ENCODE peak calls at places on chromosome 13, in ten cellular contexts. T is thoracic aorta; R is aorta; O is HL-60; P is kidney; D is CD8-positive, alpha-beta T cell; M is pancreas; U is heart right ventricle; Q is suprapubic skin; Z is ascending aorta. Y is an unnamed sample.

GRCh38 chr13:108226184-108226583 is 8.0 kb downstream of the ABHD13 start:
- DNase-seq in D (no peak), T (no peak), Z (no peak), Q (no peak), R (no peak), M (no peak), O (no peak), P (no peak), U (no peak), Y (no peak)

GRCh38 chr13:68064371-68064770 is 834.2 kb upstream of the PCDH9 start:
- DNase-seq in O (no peak), P (no peak), D (no peak), U (no peak), R (no peak), T (no peak), M (no peak), Q (no peak), Z (no peak), Y (no peak)

GRCh38 chr13:84651288-84651687 is 769.0 kb upstream of the SLITRK1 start:
- DNase-seq in O (no peak), P (no peak), U (peak), Z (no peak), T (no peak), R (no peak), M (no peak), Q (no peak), D (no peak), Y (no peak)

GRCh38 chr13:40624338-40624737 is 42.1 kb downstream of the FOXO1 start:
- DNase-seq in D (no peak), Z (no peak), Q (no peak), R (no peak), P (no peak), T (no peak), U (no peak), M (no peak), O (no peak), Y (no peak)

GRCh38 chr13:106649495-106649894 is 81.6 kb upstream of the ARGLU1 start:
- DNase-seq in D (no peak), Q (no peak), M (no peak), U (no peak), R (no peak), T (no peak), O (no peak), Z (no peak), P (peak), Y (no peak)

GRCh38 chr13:49865174-49865573 is 71.0 kb downstream of the SPRYD7 start:
- DNase-seq in M (no peak), T (no peak), Q (no peak), O (no peak), P (no peak), Z (no peak), U (no peak), D (no peak), R (no peak), Y (no peak)

GRCh38 chr13:111506131-111506530 is 185.7 kb downstream of the TEX29 start:
- DNase-seq in M (no peak), R (no peak), U (no peak), Z (no peak), T (no peak), O (no peak), Q (peak), P (peak), D (no peak), Y (no peak)

GRCh38 chr13:107450931-107451330 is 764.4 kb downstream of the LIG4 start:
- DNase-seq in U (peak), Z (no peak), Q (no peak), M (no peak), R (peak), T (peak), D (no peak), P (peak), O (no peak), Y (no peak)

GRCh38 chr13:33536639-33537425 is 251.3 kb upstream of the STARD13 start:
- DNase-seq in D (no peak), M (no peak), T (no peak), U (no peak), Z (no peak), R (no peak), Q (no peak), O (no peak), P (no peak), Y (no peak)

GRCh38 chr13:39600766-39601165 is 2.2 kb downstream of the LHFPL6 start:
- DNase-seq in P (no peak), Q (no peak), D (no peak), Z (no peak), R (peak), O (no peak), M (no peak), T (peak), U (peak), Y (peak)

GRCh38 chr13:107734891-107735620 is 480.3 kb downstream of the LIG4 start:
- DNase-seq in D (no peak), O (no peak), M (no peak), U (no peak), T (no peak), Q (no peak), P (no peak), R (no peak), Z (no peak), Y (no peak)

GRCh38 chr13:114066956-114067355 is 65.5 kb downstream of the RASA3 start:
- DNase-seq in D (no peak), Z (no peak), M (peak), P (peak), T (no peak), O (no peak), R (no peak), Q (no peak), U (no peak), Y (no peak)

GRCh38 chr13:49620170-49620621 is 8.1 kb upstream of the ARL11 start:
- DNase-seq in M (no peak), Z (no peak), O (no peak), T (no peak), R (no peak), P (no peak), Q (no peak), U (no peak), D (no peak), Y (no peak)

GRCh38 chr13:50485979-50486935 is 357.2 kb downstream of the DLEU7 start:
- DNase-seq in T (no peak), M (no peak), U (no peak), O (no peak), D (no peak), Q (no peak), Z (no peak), P (no peak), R (no peak), Y (no peak)

GRCh38 chr13:41601718-41602445 is 144.5 kb downstream of the RGCC start:
- DNase-seq in D (no peak), O (no peak), Q (no peak), R (no peak), U (no peak), Z (no peak), T (no peak), M (no peak), P (no peak), Y (no peak)

GRCh38 chr13:105960326-105960725 is 575.1 kb downstream of the EFNB2 start:
- DNase-seq in M (no peak), U (no peak), Q (no peak), R (no peak), Z (no peak), D (no peak), O (no peak), T (no peak), P (no peak), Y (no peak)

GRCh38 chr13:94454906-94455305 is 24.6 kb downstream of the DCT start:
- DNase-seq in T (no peak), Z (no peak), Q (no peak), D (no peak), R (no peak), U (no peak), O (no peak), M (no peak), P (no peak), Y (no peak)

GRCh38 chr13:40221460-40222201 is 444.8 kb downstream of the FOXO1 start:
- DNase-seq in Q (no peak), P (no peak), O (no peak), U (no peak), R (no peak), D (no peak), M (no peak), Z (no peak), T (no peak), Y (no peak)

GRCh38 chr13:22897571-22898314 is 283.0 kb upstream of the SGCG start:
- DNase-seq in U (no peak), Q (no peak), T (no peak), Z (no peak), O (no peak), M (peak), P (peak), D (no peak), R (no peak), Y (no peak)

GRCh38 chr13:32883501-32883900 is 132.7 kb upstream of the KL start:
- DNase-seq in M (no peak), T (no peak), R (no peak), Z (no peak), P (no peak), D (no peak), O (no peak), Q (no peak), U (no peak), Y (no peak)

GRCh38 chr13:59776924-59777690 is 386.6 kb downstream of the DIAPH3 start:
- DNase-seq in D (no peak), T (no peak), O (no peak), U (no peak), P (no peak), M (no peak), Z (no peak), R (no peak), Q (no peak), Y (no peak)

GRCh38 chr13:26784704-26785639 is 24.4 kb upstream of the GPR12 start:
- DNase-seq in T (no peak), U (no peak), Q (no peak), Z (no peak), D (no peak), O (no peak), M (no peak), P (no peak), R (no peak), Y (peak)

GRCh38 chr13:20274466-20274865 is 42.3 kb upstream of the GJB6 start:
- DNase-seq in O (no peak), U (no peak), T (no peak), D (no peak), M (no peak), Z (no peak), Q (no peak), R (no peak), P (no peak), Y (no peak)

GRCh38 chr13:114099191-114099590 is 33.2 kb downstream of the RASA3 start:
- DNase-seq in D (no peak), M (peak), U (peak), T (peak), Z (peak), P (peak), R (peak), Q (peak), O (no peak), Y (peak)

GRCh38 chr13:73767747-73768315 is 366.4 kb downstream of the KLF12 start:
- DNase-seq in M (no peak), T (no peak), O (no peak), P (no peak), D (no peak), Z (no peak), Q (no peak), U (no peak), R (no peak), Y (no peak)

GRCh38 chr13:99590519-99591011 is 89.3 kb downstream of the TM9SF2 start:
- DNase-seq in Z (no peak), O (no peak), M (no peak), U (peak), Q (no peak), T (no peak), R (no peak), P (no peak), D (no peak), Y (no peak)

GRCh38 chr13:84127597-84128128 is 245.4 kb upstream of the SLITRK1 start:
- DNase-seq in D (no peak), U (no peak), M (peak), O (no peak), R (peak), Q (no peak), Z (no peak), P (peak), T (no peak), Y (no peak)

GRCh38 chr13:113140677-113141590 is 17.5 kb upstream of the PROZ start:
- DNase-seq in M (peak), Q (no peak), O (no peak), T (no peak), P (peak), Z (no peak), R (peak), U (no peak), D (no peak), Y (peak)

GRCh38 chr13:114061746-114062145 is 70.7 kb downstream of the RASA3 start:
- DNase-seq in R (no peak), U (no peak), M (peak), O (no peak), D (no peak), Z (no peak), Q (no peak), T (no peak), P (no peak), Y (no peak)

GRCh38 chr13:20165417-20166257 is 4.8 kb upstream of the GJA3 start:
- DNase-seq in O (no peak), D (no peak), T (no peak), M (no peak), U (no peak), P (no peak), Q (no peak), Z (no peak), R (no peak), Y (no peak)

GRCh38 chr13:97141564-97142005 is 80.5 kb upstream of the MBNL2 start:
- DNase-seq in U (peak), T (no peak), R (no peak), P (no peak), D (no peak), O (no peak), Z (no peak), Q (no peak), M (no peak), Y (no peak)

GRCh38 chr13:114157869-114158495 is 21.1 kb upstream of the CFAP97D2 start:
- DNase-seq in Z (no peak), D (no peak), T (no peak), M (no peak), Q (no peak), U (no peak), O (no peak), P (peak), R (peak), Y (no peak)

GRCh38 chr13:28819046-28819747 is 942 bp upstream of the MTUS2 start:
- DNase-seq in P (no peak), U (no peak), Z (no peak), R (no peak), M (peak), Q (no peak), O (no peak), T (no peak), D (no peak), Y (no peak)
- H3K4me3 ChIP-seq in P (peak), U (peak), Z (peak), R (peak), M (peak), Q (peak), O (no peak), T (peak), D (no peak), Y (peak)

DNA sequence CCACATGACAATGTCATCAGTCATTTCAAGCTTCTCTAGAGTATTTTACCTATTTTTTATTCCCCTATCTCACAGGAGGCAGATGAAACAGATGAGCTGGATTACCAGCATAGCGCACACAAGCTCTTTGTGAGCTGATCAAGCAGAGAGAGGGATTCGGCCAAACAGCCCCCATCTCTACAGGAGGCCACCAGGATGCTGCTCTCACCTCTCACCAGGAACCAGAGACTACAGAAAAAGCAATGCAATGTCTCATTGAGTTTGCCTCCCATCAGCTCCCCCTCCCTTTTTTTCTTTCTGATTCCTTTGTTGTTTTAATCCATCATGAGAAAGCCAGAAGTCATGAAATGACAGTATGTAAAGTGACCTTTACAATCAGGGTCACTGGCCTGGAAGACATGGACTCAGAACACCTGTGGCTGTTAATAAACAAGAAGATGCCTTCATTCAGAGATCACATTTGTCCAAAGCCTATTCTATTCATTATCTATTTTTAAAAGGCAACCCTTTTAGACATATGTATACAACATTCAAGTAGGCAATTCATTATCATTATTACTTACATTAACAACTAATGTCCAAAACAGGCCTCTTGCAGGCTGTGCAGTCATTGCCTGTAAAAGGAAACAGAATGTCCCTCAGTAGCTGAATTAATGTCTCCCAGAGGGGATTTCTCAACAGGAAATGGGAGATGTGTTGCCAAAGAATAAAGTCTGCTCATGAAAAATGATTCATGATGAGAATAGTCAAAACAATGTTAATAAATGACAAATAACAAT is 656.6 kb downstream of the TBC1D4 start:
- DNase-seq in O (no peak), T (no peak), M (no peak), P (no peak), Z (no peak), Q (no peak), U (peak), D (no peak), R (no peak), Y (no peak)
- H3K27ac ChIP-seq in O (no peak), T (no peak), M (no peak), P (no peak), Z (no peak), Q (no peak), U (peak), D (no peak), R (no peak), Y (no peak)

DNA sequence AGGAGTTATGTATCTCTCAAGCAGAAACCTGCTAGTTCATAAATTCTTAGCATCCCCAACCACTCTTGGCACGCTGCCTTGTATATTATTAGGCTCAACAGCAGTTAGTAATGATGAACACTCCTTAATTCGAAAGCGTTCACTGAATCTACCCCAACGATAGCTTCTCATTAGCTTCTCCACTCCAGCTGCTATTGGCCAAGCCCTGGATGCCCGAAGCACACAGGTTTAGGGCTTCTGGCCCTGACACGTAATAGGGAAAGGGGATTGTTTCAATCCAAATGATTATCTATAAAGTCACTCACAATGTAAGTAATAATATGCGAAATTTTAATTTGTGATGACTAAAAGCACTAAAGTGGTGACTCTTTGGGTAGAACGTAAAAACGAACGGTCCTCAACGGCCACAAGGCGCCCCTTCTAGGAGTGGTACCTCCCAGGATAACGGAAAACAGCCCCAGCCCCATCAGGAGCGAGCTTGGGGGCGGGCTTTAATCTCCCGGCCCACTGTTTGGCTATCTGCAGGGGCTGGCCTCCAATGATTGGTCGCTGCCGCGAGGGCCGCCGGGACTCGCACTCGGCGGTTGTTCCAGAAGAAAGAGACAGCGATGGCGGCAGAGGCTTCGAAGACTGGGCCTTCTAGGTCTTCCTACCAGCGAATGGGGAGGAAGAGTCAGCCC is at the start of gene RNF17:
- DNase-seq in M (no peak), U (no peak), Q (no peak), O (no peak), P (no peak), Z (no peak), T (no peak), R (no peak), D (no peak), Y (no peak)
- H3K4me3 ChIP-seq in M (no peak), U (no peak), Q (no peak), O (no peak), P (no peak), Z (no peak), T (no peak), R (no peak), D (no peak), Y (no peak)

GRCh38 chr13:46893820-46894533 is 2.9 kb downstream of the HTR2A start:
- DNase-seq in R (peak), U (peak), M (peak), D (peak), P (peak), Z (no peak), Q (peak), O (peak), T (no peak), Y (peak)
- H3K27ac ChIP-seq in R (peak), U (no peak), M (no peak), D (no peak), P (no peak), Z (peak), Q (peak), O (no peak), T (peak), Y (peak)

DNA sequence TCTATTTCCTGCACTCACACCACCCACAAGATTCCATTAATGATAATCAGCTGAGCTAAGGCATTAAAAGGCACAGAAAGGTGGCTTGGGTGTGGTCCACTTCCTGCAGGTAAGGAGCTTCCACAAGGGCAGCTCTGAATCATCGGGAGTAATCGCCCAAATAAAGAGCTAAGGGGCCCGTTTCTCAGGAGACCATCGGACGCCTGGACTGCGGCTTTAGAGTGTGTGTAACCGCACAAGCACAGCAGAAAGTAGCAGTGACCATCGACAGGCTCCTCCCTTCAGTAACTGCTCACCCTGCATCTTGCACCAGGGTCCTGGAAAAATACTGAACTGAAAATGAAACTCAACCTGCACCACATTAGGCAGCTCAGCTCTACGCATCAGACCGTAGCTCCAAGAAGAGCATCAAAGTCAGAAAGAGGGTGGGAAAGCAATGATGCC is 6.0 kb downstream of the STK24 start:
- DNase-seq in T (no peak), P (no peak), O (no peak), Z (no peak), Q (no peak), D (no peak), R (no peak), M (no peak), U (no peak), Y (no peak)
- H3K4me3 ChIP-seq in T (peak), P (peak), O (no peak), Z (no peak), Q (peak), D (peak), R (no peak), M (no peak), U (peak), Y (peak)

GRCh38 chr13:47826481-47826880 is 174.6 kb downstream of the SUCLA2 start:
- DNase-seq in R (no peak), Q (no peak), M (no peak), O (no peak), Z (no peak), P (no peak), D (no peak), T (no peak), U (no peak), Y (no peak)
- H3K27ac ChIP-seq in R (no peak), Q (no peak), M (no peak), O (no peak), Z (peak), P (no peak), D (no peak), T (no peak), U (no peak), Y (peak)

DNA sequence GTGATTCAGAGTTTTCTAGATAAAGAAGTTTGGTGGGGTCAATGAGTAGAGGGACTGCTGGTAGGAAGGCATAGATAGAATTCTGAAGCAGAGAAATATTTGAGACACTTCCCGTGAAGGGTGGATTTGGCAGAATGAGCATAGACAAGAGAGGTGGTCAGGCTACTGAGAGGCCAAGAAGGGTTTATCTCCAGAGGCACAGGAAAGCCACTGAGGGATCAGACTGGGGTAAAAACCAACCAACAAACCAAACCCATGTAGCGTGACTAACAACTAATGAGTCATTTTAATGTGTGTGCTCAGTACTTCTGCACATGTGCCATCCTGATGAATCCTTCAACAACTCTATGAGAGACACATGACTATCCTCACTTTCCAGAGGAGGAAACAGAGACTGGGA is 60.0 kb upstream of the SERP2 start:
- DNase-seq in T (no peak), Z (no peak), R (no peak), M (no peak), O (no peak), U (no peak), P (no peak), D (no peak), Q (no peak), Y (peak)
- H3K4me3 ChIP-seq in T (no peak), Z (no peak), R (no peak), M (no peak), O (no peak), U (no peak), P (no peak), D (no peak), Q (no peak), Y (no peak)